ENCODE peak calls at places on chromosome 15, in four cellular contexts. T, R, U and N are unnamed samples.

GRCh38 chr15:31352911-31353811 is 26.5 kb downstream of the KLF13 start:
- DNase-seq in T (no peak), U (no peak), R (peak; percentile 48), N (peak; percentile 64)

GRCh38 chr15:93649691-93650235 is 560.8 kb upstream of the RGMA start:
- DNase-seq in R (no peak), T (no peak), U (no peak), N (no peak)

GRCh38 chr15:93070901-93071300 is 18.1 kb downstream of the RGMA start:
- DNase-seq in R (no peak), T (no peak), U (no peak), N (no peak)

GRCh38 chr15:76730262-76730661 is 174.9 kb downstream of the SCAPER start:
- DNase-seq in T (no peak), U (no peak), R (no peak), N (no peak)

GRCh38 chr15:28975766-28976179 is 90.0 kb downstream of the APBA2 start:
- DNase-seq in T (no peak), R (peak; percentile 68), U (peak; percentile 72), N (peak; percentile 37)

GRCh38 chr15:36407647-36408046 is 171.8 kb upstream of the CDIN1 start:
- DNase-seq in R (no peak), T (no peak), U (no peak), N (no peak)

GRCh38 chr15:71790081-71790480 is 20.3 kb upstream of the NR2E3 start:
- DNase-seq in T (no peak), R (peak; percentile 69), U (peak; percentile 33), N (peak; percentile 49)

GRCh38 chr15:78913012-78913411 is 31.8 kb downstream of the CTSH start:
- DNase-seq in U (no peak), R (no peak), T (no peak), N (peak; percentile 82)

GRCh38 chr15:69535101-69535638 is 82.6 kb downstream of the RPLP1 start:
- DNase-seq in U (no peak), T (no peak), R (no peak), N (no peak)

GRCh38 chr15:55909036-55909811 is 84.2 kb downstream of the NEDD4 start:
- DNase-seq in T (no peak), R (no peak), U (no peak), N (no peak)

GRCh38 chr15:40032125-40032839 is 6.7 kb downstream of the SRP14 start:
- DNase-seq in T (no peak), R (no peak), U (no peak), N (no peak)

GRCh38 chr15:90818251-90819210 is 49.9 kb upstream of the FURIN start:
- DNase-seq in R (no peak), U (peak; percentile 53), T (no peak), N (no peak)

GRCh38 chr15:100002091-100002620 is 268.9 kb upstream of the LYSMD4 start:
- DNase-seq in R (no peak), U (no peak), T (no peak), N (no peak)
- H3K9me3 ChIP-seq in R (no peaks in the 10 kb centered on the region), U (no peaks in the 10 kb centered on the region), T (no peaks in the 10 kb centered on the region), N (no peaks in the 10 kb centered on the region)

DNA sequence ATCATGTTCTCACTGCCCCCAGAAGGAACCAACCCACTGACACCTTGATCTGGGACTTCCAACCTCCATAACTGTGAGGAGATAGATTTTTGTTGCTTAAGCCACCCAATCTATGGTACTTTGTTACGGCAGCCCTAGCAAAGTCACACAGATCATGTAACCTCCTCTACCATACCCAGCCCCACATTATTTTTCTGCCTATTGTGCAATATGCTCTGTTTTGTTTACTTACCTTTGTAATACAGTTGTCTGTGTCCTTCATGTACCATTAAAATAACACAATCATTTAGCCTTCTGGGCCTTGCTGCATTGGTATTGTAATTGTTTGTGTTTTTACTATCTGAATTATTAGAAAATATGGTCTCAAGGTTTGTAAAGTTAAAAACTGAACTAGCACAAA is 16.1 kb downstream of the NDN start:
- DNase-seq in U (no peak), T (no peak), R (no peak), N (no peak)
- H3K9me3 ChIP-seq in U (peaks cover 28% of the 10 kb centered on the region), T (no peaks in the 10 kb centered on the region), R (no peaks in the 10 kb centered on the region), N (no peaks in the 10 kb centered on the region)

GRCh38 chr15:34155859-34156258 is 54.0 kb downstream of the PGBD4 start:
- DNase-seq in T (no peak), U (no peak), R (no peak), N (no peak)

GRCh38 chr15:34158355-34158754 is 51.5 kb downstream of the KATNBL1 start:
- DNase-seq in R (no peak), T (no peak), U (no peak), N (no peak)

GRCh38 chr15:34160735-34161134 is 49.2 kb downstream of the KATNBL1 start:
- DNase-seq in T (no peak), R (no peak), U (peak; percentile 54), N (no peak)

GRCh38 chr15:34161329-34161953 is 48.5 kb downstream of the KATNBL1 start:
- DNase-seq in U (no peak), R (peak; percentile 57), T (no peak), N (no peak)
- H3K9me3 ChIP-seq in U (no peaks in the 10 kb centered on the region), R (no peaks in the 10 kb centered on the region), T (peaks cover 32% of the 10 kb centered on the region), N (peaks cover 2% of the 10 kb centered on the region)

GRCh38 chr15:33045066-33045810 is 149.3 kb downstream of the FMN1 start:
- DNase-seq in T (no peak), U (no peak), R (no peak), N (no peak)

GRCh38 chr15:33044598-33044997 is 149.9 kb downstream of the FMN1 start:
- DNase-seq in U (no peak), T (no peak), R (no peak), N (no peak)

GRCh38 chr15:33048255-33048654 is 146.3 kb downstream of the FMN1 start:
- DNase-seq in T (peak; percentile 36), U (no peak), R (no peak), N (no peak)

GRCh38 chr15:33043636-33044035 is 150.9 kb downstream of the FMN1 start:
- DNase-seq in U (no peak), T (no peak), R (no peak), N (no peak)

DNA sequence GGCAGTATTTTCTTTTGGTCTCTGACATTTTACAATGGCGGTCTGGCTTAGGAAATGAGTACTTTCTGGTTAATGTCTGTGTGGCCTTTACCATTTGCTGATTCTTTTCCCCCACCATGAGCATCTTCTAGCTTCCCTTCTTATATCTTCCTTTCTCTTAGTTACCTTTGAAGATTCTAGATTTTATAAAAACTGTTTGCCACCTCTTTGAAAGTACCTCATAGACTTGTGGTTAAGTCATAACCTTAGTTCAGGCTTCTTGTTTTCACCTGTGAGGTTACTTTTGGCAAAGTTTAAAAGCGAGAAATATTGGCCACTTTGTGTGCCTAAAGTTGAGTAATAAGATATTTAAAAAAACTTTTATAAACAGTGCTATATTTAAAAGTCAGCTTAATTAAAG is 147.4 kb downstream of the FMN1 start:
- DNase-seq in U (no peak), R (no peak), T (no peak), N (no peak)
- H3K9me3 ChIP-seq in U (peaks cover 45% of the 10 kb centered on the region), R (no peaks in the 10 kb centered on the region), T (peaks cover 58% of the 10 kb centered on the region), N (no peaks in the 10 kb centered on the region)

GRCh38 chr15:25094066-25094465 is 139.3 kb downstream of the SNRPN start:
- DNase-seq in U (no peak), R (no peak), T (no peak), N (no peak)
- H3K9me3 ChIP-seq in U (peaks cover 32% of the 10 kb centered on the region), R (peaks cover 3% of the 10 kb centered on the region), T (peaks cover 58% of the 10 kb centered on the region), N (peaks cover 2% of the 10 kb centered on the region)

GRCh38 chr15:25061808-25062550 is 107.2 kb downstream of the SNRPN start:
- DNase-seq in R (no peak), U (no peak), T (no peak), N (no peak)
- H3K9me3 ChIP-seq in R (peaks cover 58% of the 10 kb centered on the region), U (peaks cover 100% of the 10 kb centered on the region), T (peaks cover 100% of the 10 kb centered on the region), N (peaks cover 36% of the 10 kb centered on the region)

GRCh38 chr15:88956263-88956662 is 43.1 kb upstream of the MFGE8 start:
- DNase-seq in R (no peak), T (no peak), U (no peak), N (no peak)
- H3K9me3 ChIP-seq in R (no peaks in the 10 kb centered on the region), T (no peaks in the 10 kb centered on the region), U (peaks cover 6% of the 10 kb centered on the region), N (no peaks in the 10 kb centered on the region)

GRCh38 chr15:22236469-22236868 is 156.1 kb downstream of the OR4M2 start:
- DNase-seq in R (no peak), T (no peak), U (no peak), N (no peak)

GRCh38 chr15:22240951-22241350 is 160.6 kb downstream of the OR4M2 start:
- DNase-seq in U (no peak), T (no peak), R (no peak), N (no peak)

GRCh38 chr15:22240403-22240802 is 160.1 kb downstream of the OR4M2 start:
- DNase-seq in U (no peak), T (no peak), R (no peak), N (no peak)

GRCh38 chr15:22239806-22240180 is 159.5 kb downstream of the OR4M2 start:
- DNase-seq in T (no peak), R (no peak), U (no peak), N (no peak)

DNA sequence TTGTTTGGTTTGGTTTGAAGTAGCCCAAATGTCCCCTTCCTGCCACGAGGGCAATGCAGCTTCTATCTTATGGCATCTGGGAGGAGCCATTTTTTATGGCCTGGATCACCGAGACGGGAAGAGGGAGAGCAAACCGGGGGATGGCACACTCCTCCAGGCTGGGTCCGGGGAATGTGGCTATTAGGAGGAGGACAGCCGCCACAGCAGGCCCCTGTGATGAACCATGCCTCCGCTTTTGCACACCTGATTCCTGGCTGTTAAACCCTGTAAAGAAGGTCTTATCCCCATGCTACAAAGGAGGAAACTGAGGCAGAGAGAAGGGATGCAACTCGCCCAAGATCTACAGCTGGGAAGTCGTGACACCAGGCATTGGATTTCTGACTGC is 157.6 kb downstream of the OR4M2 start:
- DNase-seq in T (no peak), R (no peak), U (no peak), N (no peak)
- H3K9me3 ChIP-seq in T (no peaks in the 10 kb centered on the region), R (peaks cover 14% of the 10 kb centered on the region), U (peaks cover 84% of the 10 kb centered on the region), N (peaks cover 2% of the 10 kb centered on the region)